ENCODE peak calls at places on chromosomes 4 and X, in seven cellular contexts. One of them, this sample, is unnamed.

GRCh38 chr4:23291139-23291538 is 598.4 kb downstream of the GBA3 start:
- DNase-seq in CD4-positive, CD25-positive, alpha-beta regulatory T cell: no peak
- DNase-seq in T-helper 2 cell: no peak
- DNase-seq in activated CD4-positive, alpha-beta T cell treated with anti-CD3 and anti-CD28 coated beads, Interleukin-2, amount 10 ng/mL, durations not matched to agents 7 days and 5 days: no peak
- DNase-seq in WTC11: no peak
- DNase-seq in sigmoid colon: no peak
- DNase-seq in tibial nerve: no peak
- DNase-seq in this sample: no peak

GRCh38 chrX:9845574-9845948 is 59.3 kb downstream of the SHROOM2 start:
- DNase-seq in CD4-positive, CD25-positive, alpha-beta regulatory T cell: no peak
- DNase-seq in T-helper 2 cell: no peak
- DNase-seq in activated CD4-positive, alpha-beta T cell treated with anti-CD3 and anti-CD28 coated beads, Interleukin-2, amount 10 ng/mL, durations not matched to agents 7 days and 5 days: no peak
- DNase-seq in WTC11: no peak
- DNase-seq in sigmoid colon: no peak
- DNase-seq in tibial nerve: no peak
- DNase-seq in this sample: no peak

GRCh38 chr4:128249787-128250668 is 37.6 kb downstream of the PGRMC2 start:
- DNase-seq in CD4-positive, CD25-positive, alpha-beta regulatory T cell: no peak
- DNase-seq in T-helper 2 cell: no peak
- DNase-seq in activated CD4-positive, alpha-beta T cell treated with anti-CD3 and anti-CD28 coated beads, Interleukin-2, amount 10 ng/mL, durations not matched to agents 7 days and 5 days: no peak
- DNase-seq in WTC11: no peak
- DNase-seq in sigmoid colon: no peak
- DNase-seq in tibial nerve: no peak
- DNase-seq in this sample: peak

GRCh38 chrX:123422875-123423274 is 238.8 kb downstream of the GRIA3 start:
- DNase-seq in CD4-positive, CD25-positive, alpha-beta regulatory T cell: no peak
- DNase-seq in T-helper 2 cell: no peak
- DNase-seq in activated CD4-positive, alpha-beta T cell treated with anti-CD3 and anti-CD28 coated beads, Interleukin-2, amount 10 ng/mL, durations not matched to agents 7 days and 5 days: no peak
- DNase-seq in WTC11: peak
- DNase-seq in sigmoid colon: no peak
- DNase-seq in tibial nerve: no peak
- DNase-seq in this sample: no peak

GRCh38 chr4:25118096-25118495 is 42.2 kb downstream of the SEPSECS start:
- DNase-seq in CD4-positive, CD25-positive, alpha-beta regulatory T cell: no peak
- DNase-seq in T-helper 2 cell: no peak
- DNase-seq in activated CD4-positive, alpha-beta T cell treated with anti-CD3 and anti-CD28 coated beads, Interleukin-2, amount 10 ng/mL, durations not matched to agents 7 days and 5 days: no peak
- DNase-seq in WTC11: no peak
- DNase-seq in sigmoid colon: no peak
- DNase-seq in tibial nerve: no peak
- DNase-seq in this sample: no peak

GRCh38 chrX:15988661-15989603 is 134.3 kb upstream of the AP1S2 start:
- DNase-seq in CD4-positive, CD25-positive, alpha-beta regulatory T cell: no peak
- DNase-seq in T-helper 2 cell: no peak
- DNase-seq in activated CD4-positive, alpha-beta T cell treated with anti-CD3 and anti-CD28 coated beads, Interleukin-2, amount 10 ng/mL, durations not matched to agents 7 days and 5 days: no peak
- DNase-seq in WTC11: no peak
- DNase-seq in sigmoid colon: no peak
- DNase-seq in tibial nerve: no peak
- DNase-seq in this sample: no peak

GRCh38 chrX:154121207-154121606 is 22.8 kb upstream of the OPN1LW start:
- DNase-seq in CD4-positive, CD25-positive, alpha-beta regulatory T cell: no peak
- DNase-seq in T-helper 2 cell: no peak
- DNase-seq in activated CD4-positive, alpha-beta T cell treated with anti-CD3 and anti-CD28 coated beads, Interleukin-2, amount 10 ng/mL, durations not matched to agents 7 days and 5 days: no peak
- DNase-seq in WTC11: no peak
- DNase-seq in sigmoid colon: no peak
- DNase-seq in tibial nerve: no peak
- DNase-seq in this sample: no peak

GRCh38 chr4:152953514-152953913 is 17.4 kb downstream of the FHDC1 start:
- DNase-seq in CD4-positive, CD25-positive, alpha-beta regulatory T cell: no peak
- DNase-seq in T-helper 2 cell: no peak
- DNase-seq in activated CD4-positive, alpha-beta T cell treated with anti-CD3 and anti-CD28 coated beads, Interleukin-2, amount 10 ng/mL, durations not matched to agents 7 days and 5 days: no peak
- DNase-seq in WTC11: no peak
- DNase-seq in sigmoid colon: no peak
- DNase-seq in tibial nerve: no peak
- DNase-seq in this sample: no peak

GRCh38 chr4:111494471-111494870 is 650.8 kb upstream of the FAM241A start:
- DNase-seq in CD4-positive, CD25-positive, alpha-beta regulatory T cell: no peak
- DNase-seq in T-helper 2 cell: no peak
- DNase-seq in activated CD4-positive, alpha-beta T cell treated with anti-CD3 and anti-CD28 coated beads, Interleukin-2, amount 10 ng/mL, durations not matched to agents 7 days and 5 days: no peak
- DNase-seq in WTC11: no peak
- DNase-seq in sigmoid colon: no peak
- DNase-seq in tibial nerve: no peak
- DNase-seq in this sample: no peak

GRCh38 chr4:102246416-102246815 is 98.9 kb downstream of the SLC39A8 start:
- DNase-seq in CD4-positive, CD25-positive, alpha-beta regulatory T cell: no peak
- DNase-seq in T-helper 2 cell: no peak
- DNase-seq in activated CD4-positive, alpha-beta T cell treated with anti-CD3 and anti-CD28 coated beads, Interleukin-2, amount 10 ng/mL, durations not matched to agents 7 days and 5 days: no peak
- DNase-seq in WTC11: no peak
- DNase-seq in sigmoid colon: no peak
- DNase-seq in tibial nerve: no peak
- DNase-seq in this sample: no peak

GRCh38 chr4:138996090-138996489 is 19.5 kb upstream of the NOCT start:
- DNase-seq in CD4-positive, CD25-positive, alpha-beta regulatory T cell: no peak
- DNase-seq in T-helper 2 cell: no peak
- DNase-seq in activated CD4-positive, alpha-beta T cell treated with anti-CD3 and anti-CD28 coated beads, Interleukin-2, amount 10 ng/mL, durations not matched to agents 7 days and 5 days: no peak
- DNase-seq in WTC11: no peak
- DNase-seq in sigmoid colon: peak
- DNase-seq in tibial nerve: no peak
- DNase-seq in this sample: no peak

GRCh38 chr4:40187386-40187913 is 9.4 kb upstream of the RHOH start:
- DNase-seq in CD4-positive, CD25-positive, alpha-beta regulatory T cell: no peak
- DNase-seq in T-helper 2 cell: peak
- DNase-seq in activated CD4-positive, alpha-beta T cell treated with anti-CD3 and anti-CD28 coated beads, Interleukin-2, amount 10 ng/mL, durations not matched to agents 7 days and 5 days: no peak
- DNase-seq in WTC11: no peak
- DNase-seq in sigmoid colon: no peak
- DNase-seq in tibial nerve: no peak
- DNase-seq in this sample: no peak

GRCh38 chr4:82842593-82842992 is 44.0 kb upstream of the SCD5 start:
- DNase-seq in CD4-positive, CD25-positive, alpha-beta regulatory T cell: no peak
- DNase-seq in T-helper 2 cell: no peak
- DNase-seq in activated CD4-positive, alpha-beta T cell treated with anti-CD3 and anti-CD28 coated beads, Interleukin-2, amount 10 ng/mL, durations not matched to agents 7 days and 5 days: no peak
- DNase-seq in WTC11: no peak
- DNase-seq in sigmoid colon: no peak
- DNase-seq in tibial nerve: no peak
- DNase-seq in this sample: no peak

GRCh38 chr4:86972997-86973396 is 38.2 kb downstream of the AFF1 start:
- DNase-seq in CD4-positive, CD25-positive, alpha-beta regulatory T cell: no peak
- DNase-seq in T-helper 2 cell: no peak
- DNase-seq in activated CD4-positive, alpha-beta T cell treated with anti-CD3 and anti-CD28 coated beads, Interleukin-2, amount 10 ng/mL, durations not matched to agents 7 days and 5 days: no peak
- DNase-seq in WTC11: peak
- DNase-seq in sigmoid colon: no peak
- DNase-seq in tibial nerve: no peak
- DNase-seq in this sample: peak

GRCh38 chr4:38902695-38903094 is 35.1 kb downstream of the FAM114A1 start:
- DNase-seq in CD4-positive, CD25-positive, alpha-beta regulatory T cell: peak
- DNase-seq in T-helper 2 cell: peak
- DNase-seq in activated CD4-positive, alpha-beta T cell treated with anti-CD3 and anti-CD28 coated beads, Interleukin-2, amount 10 ng/mL, durations not matched to agents 7 days and 5 days: no peak
- DNase-seq in WTC11: no peak
- DNase-seq in sigmoid colon: no peak
- DNase-seq in tibial nerve: no peak
- DNase-seq in this sample: peak

GRCh38 chr4:169143335-169143734 is 127.4 kb downstream of the SH3RF1 start:
- DNase-seq in CD4-positive, CD25-positive, alpha-beta regulatory T cell: no peak
- DNase-seq in T-helper 2 cell: no peak
- DNase-seq in activated CD4-positive, alpha-beta T cell treated with anti-CD3 and anti-CD28 coated beads, Interleukin-2, amount 10 ng/mL, durations not matched to agents 7 days and 5 days: no peak
- DNase-seq in WTC11: no peak
- DNase-seq in sigmoid colon: no peak
- DNase-seq in tibial nerve: no peak
- DNase-seq in this sample: no peak

GRCh38 chrX:68829594-68830485 is 1.0 kb downstream of the EFNB1 start:
- DNase-seq in CD4-positive, CD25-positive, alpha-beta regulatory T cell: no peak
- DNase-seq in T-helper 2 cell: peak
- DNase-seq in activated CD4-positive, alpha-beta T cell treated with anti-CD3 and anti-CD28 coated beads, Interleukin-2, amount 10 ng/mL, durations not matched to agents 7 days and 5 days: peak
- DNase-seq in WTC11: no peak
- DNase-seq in sigmoid colon: peak
- DNase-seq in tibial nerve: no peak
- DNase-seq in this sample: no peak

GRCh38 chr4:103207673-103208072 is 9.5 kb upstream of the CENPE start:
- DNase-seq in CD4-positive, CD25-positive, alpha-beta regulatory T cell: no peak
- DNase-seq in T-helper 2 cell: no peak
- DNase-seq in activated CD4-positive, alpha-beta T cell treated with anti-CD3 and anti-CD28 coated beads, Interleukin-2, amount 10 ng/mL, durations not matched to agents 7 days and 5 days: no peak
- DNase-seq in WTC11: peak
- DNase-seq in sigmoid colon: no peak
- DNase-seq in tibial nerve: no peak
- DNase-seq in this sample: no peak

GRCh38 chr4:186852964-186853391 is 129.3 kb upstream of the FAT1 start:
- DNase-seq in CD4-positive, CD25-positive, alpha-beta regulatory T cell: no peak
- DNase-seq in T-helper 2 cell: peak
- DNase-seq in activated CD4-positive, alpha-beta T cell treated with anti-CD3 and anti-CD28 coated beads, Interleukin-2, amount 10 ng/mL, durations not matched to agents 7 days and 5 days: no peak
- DNase-seq in WTC11: no peak
- DNase-seq in sigmoid colon: no peak
- DNase-seq in tibial nerve: no peak
- DNase-seq in this sample: no peak

GRCh38 chrX:18996536-18996935 is 12.6 kb upstream of the PHKA2 start:
- DNase-seq in CD4-positive, CD25-positive, alpha-beta regulatory T cell: no peak
- DNase-seq in T-helper 2 cell: no peak
- DNase-seq in activated CD4-positive, alpha-beta T cell treated with anti-CD3 and anti-CD28 coated beads, Interleukin-2, amount 10 ng/mL, durations not matched to agents 7 days and 5 days: no peak
- DNase-seq in WTC11: no peak
- DNase-seq in sigmoid colon: no peak
- DNase-seq in tibial nerve: no peak
- DNase-seq in this sample: no peak

GRCh38 chrX:18886005-18886343 is 97.9 kb downstream of the PHKA2 start:
- DNase-seq in CD4-positive, CD25-positive, alpha-beta regulatory T cell: no peak
- DNase-seq in T-helper 2 cell: peak
- DNase-seq in activated CD4-positive, alpha-beta T cell treated with anti-CD3 and anti-CD28 coated beads, Interleukin-2, amount 10 ng/mL, durations not matched to agents 7 days and 5 days: peak
- DNase-seq in WTC11: no peak
- DNase-seq in sigmoid colon: no peak
- DNase-seq in tibial nerve: no peak
- DNase-seq in this sample: no peak

GRCh38 chr4:83272900-83273299 is 11.7 kb downstream of the COQ2 start:
- DNase-seq in CD4-positive, CD25-positive, alpha-beta regulatory T cell: no peak
- DNase-seq in T-helper 2 cell: peak
- DNase-seq in activated CD4-positive, alpha-beta T cell treated with anti-CD3 and anti-CD28 coated beads, Interleukin-2, amount 10 ng/mL, durations not matched to agents 7 days and 5 days: no peak
- DNase-seq in WTC11: no peak
- DNase-seq in sigmoid colon: no peak
- DNase-seq in tibial nerve: no peak
- DNase-seq in this sample: no peak

GRCh38 chr4:40003986-40004385 is 26.3 kb upstream of the PDS5A start:
- DNase-seq in CD4-positive, CD25-positive, alpha-beta regulatory T cell: no peak
- DNase-seq in T-helper 2 cell: no peak
- DNase-seq in activated CD4-positive, alpha-beta T cell treated with anti-CD3 and anti-CD28 coated beads, Interleukin-2, amount 10 ng/mL, durations not matched to agents 7 days and 5 days: no peak
- DNase-seq in WTC11: no peak
- DNase-seq in sigmoid colon: no peak
- DNase-seq in tibial nerve: no peak
- DNase-seq in this sample: no peak

GRCh38 chr4:110260299-110260698 is 61.9 kb upstream of the ELOVL6 start:
- DNase-seq in CD4-positive, CD25-positive, alpha-beta regulatory T cell: no peak
- DNase-seq in T-helper 2 cell: no peak
- DNase-seq in activated CD4-positive, alpha-beta T cell treated with anti-CD3 and anti-CD28 coated beads, Interleukin-2, amount 10 ng/mL, durations not matched to agents 7 days and 5 days: no peak
- DNase-seq in WTC11: no peak
- DNase-seq in sigmoid colon: no peak
- DNase-seq in tibial nerve: no peak
- DNase-seq in this sample: no peak

GRCh38 chr4:188262464-188262863 is 123.2 kb downstream of the TRIML1 start:
- DNase-seq in CD4-positive, CD25-positive, alpha-beta regulatory T cell: no peak
- DNase-seq in T-helper 2 cell: no peak
- DNase-seq in activated CD4-positive, alpha-beta T cell treated with anti-CD3 and anti-CD28 coated beads, Interleukin-2, amount 10 ng/mL, durations not matched to agents 7 days and 5 days: no peak
- DNase-seq in WTC11: no peak
- DNase-seq in sigmoid colon: no peak
- DNase-seq in tibial nerve: no peak
- DNase-seq in this sample: no peak

GRCh38 chrX:118519411-118520205 is 24.0 kb downstream of the DOCK11 start:
- DNase-seq in CD4-positive, CD25-positive, alpha-beta regulatory T cell: no peak
- DNase-seq in T-helper 2 cell: no peak
- DNase-seq in activated CD4-positive, alpha-beta T cell treated with anti-CD3 and anti-CD28 coated beads, Interleukin-2, amount 10 ng/mL, durations not matched to agents 7 days and 5 days: no peak
- DNase-seq in WTC11: no peak
- DNase-seq in sigmoid colon: no peak
- DNase-seq in tibial nerve: no peak
- DNase-seq in this sample: no peak

GRCh38 chrX:114798902-114799301 is 215.0 kb downstream of the HTR2C start:
- DNase-seq in CD4-positive, CD25-positive, alpha-beta regulatory T cell: no peak
- DNase-seq in T-helper 2 cell: no peak
- DNase-seq in activated CD4-positive, alpha-beta T cell treated with anti-CD3 and anti-CD28 coated beads, Interleukin-2, amount 10 ng/mL, durations not matched to agents 7 days and 5 days: no peak
- DNase-seq in WTC11: no peak
- DNase-seq in sigmoid colon: no peak
- DNase-seq in tibial nerve: no peak
- DNase-seq in this sample: no peak

GRCh38 chr4:139841464-139842195 is 176.0 kb downstream of the MGST2 start:
- DNase-seq in CD4-positive, CD25-positive, alpha-beta regulatory T cell: no peak
- DNase-seq in T-helper 2 cell: no peak
- DNase-seq in activated CD4-positive, alpha-beta T cell treated with anti-CD3 and anti-CD28 coated beads, Interleukin-2, amount 10 ng/mL, durations not matched to agents 7 days and 5 days: no peak
- DNase-seq in WTC11: no peak
- DNase-seq in sigmoid colon: no peak
- DNase-seq in tibial nerve: no peak
- DNase-seq in this sample: no peak

GRCh38 chr4:93827272-93827947 is 1.1 kb upstream of the ATOH1 start:
- DNase-seq in CD4-positive, CD25-positive, alpha-beta regulatory T cell: no peak
- DNase-seq in T-helper 2 cell: no peak
- DNase-seq in activated CD4-positive, alpha-beta T cell treated with anti-CD3 and anti-CD28 coated beads, Interleukin-2, amount 10 ng/mL, durations not matched to agents 7 days and 5 days: no peak
- DNase-seq in WTC11: peak
- DNase-seq in sigmoid colon: no peak
- DNase-seq in tibial nerve: no peak
- DNase-seq in this sample: no peak

GRCh38 chr4:2406406-2406805 is 12.0 kb downstream of the ZFYVE28 start:
- DNase-seq in CD4-positive, CD25-positive, alpha-beta regulatory T cell: no peak
- DNase-seq in T-helper 2 cell: no peak
- DNase-seq in activated CD4-positive, alpha-beta T cell treated with anti-CD3 and anti-CD28 coated beads, Interleukin-2, amount 10 ng/mL, durations not matched to agents 7 days and 5 days: no peak
- DNase-seq in WTC11: no peak
- DNase-seq in sigmoid colon: no peak
- DNase-seq in tibial nerve: no peak
- DNase-seq in this sample: no peak

GRCh38 chrX:314049-314448 is 4.5 kb downstream of the GTPBP6 start:
- DNase-seq in CD4-positive, CD25-positive, alpha-beta regulatory T cell: no peak
- DNase-seq in T-helper 2 cell: no peak
- DNase-seq in activated CD4-positive, alpha-beta T cell treated with anti-CD3 and anti-CD28 coated beads, Interleukin-2, amount 10 ng/mL, durations not matched to agents 7 days and 5 days: no peak
- DNase-seq in WTC11: no peak
- DNase-seq in sigmoid colon: peak
- DNase-seq in tibial nerve: no peak
- DNase-seq in this sample: no peak

GRCh38 chr4:48193096-48193836 is 59.2 kb upstream of the TXK start:
- DNase-seq in CD4-positive, CD25-positive, alpha-beta regulatory T cell: no peak
- DNase-seq in T-helper 2 cell: no peak
- DNase-seq in activated CD4-positive, alpha-beta T cell treated with anti-CD3 and anti-CD28 coated beads, Interleukin-2, amount 10 ng/mL, durations not matched to agents 7 days and 5 days: no peak
- DNase-seq in WTC11: no peak
- DNase-seq in sigmoid colon: no peak
- DNase-seq in tibial nerve: no peak
- DNase-seq in this sample: no peak

GRCh38 chr4:18012807-18013462 is 8.6 kb downstream of the LCORL start:
- DNase-seq in CD4-positive, CD25-positive, alpha-beta regulatory T cell: no peak
- DNase-seq in T-helper 2 cell: no peak
- DNase-seq in activated CD4-positive, alpha-beta T cell treated with anti-CD3 and anti-CD28 coated beads, Interleukin-2, amount 10 ng/mL, durations not matched to agents 7 days and 5 days: no peak
- DNase-seq in WTC11: no peak
- DNase-seq in sigmoid colon: no peak
- DNase-seq in tibial nerve: no peak
- DNase-seq in this sample: no peak

GRCh38 chr4:158111241-158111640 is 61.6 kb downstream of the GASK1B start:
- DNase-seq in CD4-positive, CD25-positive, alpha-beta regulatory T cell: no peak
- DNase-seq in T-helper 2 cell: no peak
- DNase-seq in activated CD4-positive, alpha-beta T cell treated with anti-CD3 and anti-CD28 coated beads, Interleukin-2, amount 10 ng/mL, durations not matched to agents 7 days and 5 days: no peak
- DNase-seq in WTC11: no peak
- DNase-seq in sigmoid colon: no peak
- DNase-seq in tibial nerve: no peak
- DNase-seq in this sample: no peak

GRCh38 chr4:61663310-61663709 is 463.2 kb downstream of the ADGRL3 start:
- DNase-seq in CD4-positive, CD25-positive, alpha-beta regulatory T cell: no peak
- DNase-seq in T-helper 2 cell: no peak
- DNase-seq in activated CD4-positive, alpha-beta T cell treated with anti-CD3 and anti-CD28 coated beads, Interleukin-2, amount 10 ng/mL, durations not matched to agents 7 days and 5 days: no peak
- DNase-seq in WTC11: no peak
- DNase-seq in sigmoid colon: peak
- DNase-seq in tibial nerve: no peak
- DNase-seq in this sample: no peak

GRCh38 chrX:53195401-53195800 is 29.6 kb downstream of the KDM5C start:
- DNase-seq in CD4-positive, CD25-positive, alpha-beta regulatory T cell: no peak
- DNase-seq in T-helper 2 cell: no peak
- DNase-seq in activated CD4-positive, alpha-beta T cell treated with anti-CD3 and anti-CD28 coated beads, Interleukin-2, amount 10 ng/mL, durations not matched to agents 7 days and 5 days: no peak
- DNase-seq in WTC11: no peak
- DNase-seq in sigmoid colon: no peak
- DNase-seq in tibial nerve: no peak
- DNase-seq in this sample: no peak

GRCh38 chrX:56219702-56220101 is 12.5 kb upstream of the KLF8 start:
- DNase-seq in CD4-positive, CD25-positive, alpha-beta regulatory T cell: no peak
- DNase-seq in T-helper 2 cell: peak
- DNase-seq in activated CD4-positive, alpha-beta T cell treated with anti-CD3 and anti-CD28 coated beads, Interleukin-2, amount 10 ng/mL, durations not matched to agents 7 days and 5 days: peak
- DNase-seq in WTC11: no peak
- DNase-seq in sigmoid colon: no peak
- DNase-seq in tibial nerve: no peak
- DNase-seq in this sample: peak